ENCODE peak calls at places on chromosome 22, in eight cellular contexts. V is GM03348, M is GM10248, S is colonic mucosa, P is progenitor cell of endocrine pancreas, B is iPS-NIHi11, Z is amygdala, G is ACHN. T is an unnamed sample.
A peak's percentile ranks its signal among the peaks of the same experiment; 100 is the strongest.

GRCh38 chr22:41487037-41487963 is 18.4 kb downstream of the ACO2 start:
- DNase-seq in V (no peak), M (no peak), S (no peak), P (no peak), B (no peak), Z (no peak), G (no peak), T (no peak)

GRCh38 chr22:25564320-25564978 is at the start of gene GRK3:
- DNase-seq in V (peak; percentile 33), M (peak; percentile 75), S (peak; percentile 77), P (peak; percentile 68), B (peak; percentile 85), Z (peak; percentile 55), G (peak; percentile 51), T (peak; percentile 59)

GRCh38 chr22:25051983-25052710 is 99.6 kb downstream of the KIAA1671 start:
- DNase-seq in V (no peak), M (no peak), S (peak; percentile 73), P (no peak), B (no peak), Z (no peak), G (no peak), T (no peak)

GRCh38 chr22:18063311-18063710 is 14.5 kb upstream of the PEX26 start:
- DNase-seq in V (no peak), M (no peak), S (no peak), P (no peak), B (no peak), Z (no peak), G (no peak), T (peak; percentile 38)

GRCh38 chr22:46801331-46801811 is 38.9 kb downstream of the TBC1D22A start:
- DNase-seq in V (no peak), M (no peak), S (no peak), P (no peak), B (no peak), Z (no peak), G (no peak), T (no peak)

GRCh38 chr22:42132457-42132856 is 1.8 kb upstream of the CYP2D6 start:
- DNase-seq in V (no peak), M (no peak), S (no peak), P (no peak), B (no peak), Z (no peak), G (no peak), T (no peak)

GRCh38 chr22:25200967-25201366 is 1.3 kb downstream of the CRYBB3 start:
- DNase-seq in V (no peak), M (no peak), S (no peak), P (no peak), B (no peak), Z (no peak), G (no peak), T (no peak)

GRCh38 chr22:21866821-21867527 is 471 bp downstream of the MAPK1 start:
- DNase-seq in V (peak; percentile 64), M (no peak), S (peak; percentile 38), P (peak; percentile 27), B (peak; percentile 45), Z (peak; percentile 30), G (peak; percentile 21), T (no peak)

GRCh38 chr22:48950151-48950915 is 877.3 kb downstream of the BRD1 start:
- DNase-seq in V (no peak), M (no peak), S (no peak), P (no peak), B (no peak), Z (no peak), G (no peak), T (no peak)

GRCh38 chr22:24161909-24162308 is 19.4 kb upstream of the SUSD2 start:
- DNase-seq in V (no peak), M (no peak), S (no peak), P (no peak), B (no peak), Z (no peak), G (no peak), T (no peak)

GRCh38 chr22:46007003-46007847 is 30.3 kb upstream of the WNT7B start:
- DNase-seq in V (peak; percentile 86), M (no peak), S (no peak), P (no peak), B (no peak), Z (no peak), G (peak; percentile 84), T (peak; percentile 76)

GRCh38 chr22:27420186-27420816 is 381.3 kb downstream of the MN1 start:
- DNase-seq in V (no peak), M (no peak), S (no peak), P (no peak), B (no peak), Z (no peak), G (no peak), T (no peak)